ENCODE peak calls at places on chromosome 21, in nine cellular contexts. One of them, this sample, is unnamed. For H3K27me3, the result is how much of the 10 kb centered on the place peaks cover.

GRCh38 chr21:36261459-36261858 is 58.5 kb upstream of the MORC3 start:
- DNase-seq in body of pancreas: no peak
- DNase-seq in cardiac muscle cell: no peak
- DNase-seq in colonic mucosa: no peak
- DNase-seq in MM.1S: no peak
- DNase-seq in small intestine: no peak
- DNase-seq in H1: no peak
- DNase-seq in spleen: no peak
- DNase-seq in pancreas: no peak
- DNase-seq in this sample: no peak

GRCh38 chr21:26041441-26042180 is 129.0 kb downstream of the APP start:
- DNase-seq in body of pancreas: no peak
- DNase-seq in cardiac muscle cell: no peak
- DNase-seq in colonic mucosa: no peak
- DNase-seq in MM.1S: no peak
- DNase-seq in small intestine: no peak
- DNase-seq in H1: no peak
- DNase-seq in spleen: no peak
- DNase-seq in pancreas: no peak
- DNase-seq in this sample: no peak

GRCh38 chr21:25967566-25968438 is 202.8 kb downstream of the APP start:
- DNase-seq in body of pancreas: no peak
- DNase-seq in cardiac muscle cell: no peak
- DNase-seq in colonic mucosa: no peak
- DNase-seq in MM.1S: peak
- DNase-seq in small intestine: no peak
- DNase-seq in H1: no peak
- DNase-seq in spleen: no peak
- DNase-seq in pancreas: no peak
- DNase-seq in this sample: no peak

GRCh38 chr21:36325373-36326010 is 5.5 kb downstream of the MORC3 start:
- DNase-seq in body of pancreas: no peak
- DNase-seq in cardiac muscle cell: no peak
- DNase-seq in colonic mucosa: no peak
- DNase-seq in MM.1S: no peak
- DNase-seq in small intestine: no peak
- DNase-seq in H1: no peak
- DNase-seq in spleen: no peak
- DNase-seq in pancreas: no peak
- DNase-seq in this sample: no peak

GRCh38 chr21:16366207-16366606 is 636.4 kb downstream of the USP25 start:
- DNase-seq in body of pancreas: no peak
- DNase-seq in cardiac muscle cell: no peak
- DNase-seq in colonic mucosa: no peak
- DNase-seq in MM.1S: no peak
- DNase-seq in small intestine: no peak
- DNase-seq in H1: no peak
- DNase-seq in spleen: no peak
- DNase-seq in pancreas: no peak
- DNase-seq in this sample: no peak

GRCh38 chr21:37427221-37427620 is 60.6 kb downstream of the DYRK1A start:
- DNase-seq in body of pancreas: no peak
- DNase-seq in cardiac muscle cell: no peak
- DNase-seq in colonic mucosa: no peak
- DNase-seq in MM.1S: no peak
- DNase-seq in small intestine: no peak
- DNase-seq in H1: no peak
- DNase-seq in spleen: no peak
- DNase-seq in pancreas: no peak
- DNase-seq in this sample: no peak

GRCh38 chr21:32484706-32485380 is 72.3 kb downstream of the EVA1C start:
- DNase-seq in body of pancreas: peak
- DNase-seq in cardiac muscle cell: no peak
- DNase-seq in colonic mucosa: peak
- DNase-seq in MM.1S: no peak
- DNase-seq in small intestine: no peak
- DNase-seq in H1: no peak
- DNase-seq in spleen: no peak
- DNase-seq in pancreas: peak
- DNase-seq in this sample: no peak

GRCh38 chr21:21232320-21232719 is 234.1 kb downstream of the NCAM2 start:
- DNase-seq in body of pancreas: no peak
- DNase-seq in cardiac muscle cell: peak
- DNase-seq in colonic mucosa: no peak
- DNase-seq in MM.1S: peak
- DNase-seq in small intestine: no peak
- DNase-seq in H1: no peak
- DNase-seq in spleen: no peak
- DNase-seq in pancreas: no peak
- DNase-seq in this sample: peak

GRCh38 chr21:31364265-31364945 is 20.3 kb upstream of the TIAM1 start:
- DNase-seq in body of pancreas: no peak
- DNase-seq in cardiac muscle cell: no peak
- DNase-seq in colonic mucosa: no peak
- DNase-seq in MM.1S: no peak
- DNase-seq in small intestine: no peak
- DNase-seq in H1: no peak
- DNase-seq in spleen: no peak
- DNase-seq in pancreas: no peak
- DNase-seq in this sample: no peak

GRCh38 chr21:33089439-33089838 is 19.5 kb downstream of the OLIG1 start:
- DNase-seq in body of pancreas: no peak
- DNase-seq in cardiac muscle cell: no peak
- DNase-seq in colonic mucosa: no peak
- DNase-seq in MM.1S: no peak
- DNase-seq in small intestine: no peak
- DNase-seq in H1: no peak
- DNase-seq in spleen: no peak
- DNase-seq in pancreas: no peak
- DNase-seq in this sample: no peak

GRCh38 chr21:36591326-36591970 is 107.5 kb upstream of the SIM2 start:
- DNase-seq in body of pancreas: no peak
- DNase-seq in cardiac muscle cell: no peak
- DNase-seq in colonic mucosa: no peak
- DNase-seq in MM.1S: no peak
- DNase-seq in small intestine: no peak
- DNase-seq in H1: no peak
- DNase-seq in spleen: no peak
- DNase-seq in pancreas: no peak
- DNase-seq in this sample: no peak

GRCh38 chr21:35829014-35829525 is 231.3 kb downstream of the SETD4 start:
- DNase-seq in body of pancreas: no peak
- DNase-seq in cardiac muscle cell: no peak
- DNase-seq in colonic mucosa: no peak
- DNase-seq in MM.1S: no peak
- DNase-seq in small intestine: peak
- DNase-seq in H1: no peak
- DNase-seq in spleen: no peak
- DNase-seq in pancreas: no peak
- DNase-seq in this sample: no peak

GRCh38 chr21:36744560-36745231 is 45.8 kb downstream of the SIM2 start:
- DNase-seq in body of pancreas: peak
- DNase-seq in cardiac muscle cell: no peak
- DNase-seq in colonic mucosa: no peak
- DNase-seq in MM.1S: no peak
- DNase-seq in small intestine: no peak
- DNase-seq in H1: no peak
- DNase-seq in spleen: peak
- DNase-seq in pancreas: peak
- DNase-seq in this sample: no peak

GRCh38 chr21:33622253-33622652 is 19.3 kb downstream of the CRYZL1 start:
- DNase-seq in body of pancreas: no peak
- DNase-seq in cardiac muscle cell: no peak
- DNase-seq in colonic mucosa: no peak
- DNase-seq in MM.1S: no peak
- DNase-seq in small intestine: no peak
- DNase-seq in H1: no peak
- DNase-seq in spleen: no peak
- DNase-seq in pancreas: no peak
- DNase-seq in this sample: no peak

GRCh38 chr21:31326478-31327247 is 17.4 kb downstream of the TIAM1 start:
- DNase-seq in body of pancreas: no peak
- DNase-seq in cardiac muscle cell: no peak
- DNase-seq in colonic mucosa: no peak
- DNase-seq in MM.1S: peak
- DNase-seq in small intestine: no peak
- DNase-seq in H1: no peak
- DNase-seq in spleen: no peak
- DNase-seq in pancreas: no peak
- DNase-seq in this sample: no peak

DNA sequence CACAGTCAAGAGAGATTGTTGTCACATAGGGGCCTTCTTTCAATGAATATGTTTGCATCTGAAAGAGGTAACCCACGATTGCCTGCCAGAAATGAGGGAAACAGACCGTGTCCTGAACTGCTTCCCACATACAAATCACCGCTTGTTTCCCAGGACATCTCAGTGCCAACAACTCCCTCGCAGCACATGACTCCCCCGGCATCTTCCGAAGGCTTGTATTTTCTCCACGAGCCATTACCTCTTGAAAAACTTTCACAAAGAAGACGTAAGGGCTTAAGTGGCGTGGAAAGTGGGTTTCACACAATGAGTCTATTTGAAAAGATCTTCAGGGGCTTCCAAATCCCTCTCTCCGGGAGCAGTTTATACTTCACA is 31.6 kb upstream of the PDE9A start:
- DNase-seq in body of pancreas: no peak
- DNase-seq in cardiac muscle cell: no peak
- DNase-seq in colonic mucosa: no peak
- DNase-seq in MM.1S: no peak
- DNase-seq in small intestine: no peak
- DNase-seq in H1: no peak
- DNase-seq in spleen: peak
- DNase-seq in pancreas: no peak
- DNase-seq in this sample: no peak
- H3K27me3 ChIP-seq in body of pancreas: under half
- H3K27me3 ChIP-seq in cardiac muscle cell: under half
- H3K27me3 ChIP-seq in colonic mucosa: under half
- H3K27me3 ChIP-seq in MM.1S: half or more
- H3K27me3 ChIP-seq in small intestine: under half
- H3K27me3 ChIP-seq in H1: under half
- H3K27me3 ChIP-seq in spleen: under half
- H3K27me3 ChIP-seq in pancreas: under half
- H3K27me3 ChIP-seq in this sample: under half

GRCh38 chr21:28230559-28230958 is 762.1 kb downstream of the LTN1 start:
- DNase-seq in body of pancreas: no peak
- DNase-seq in cardiac muscle cell: no peak
- DNase-seq in colonic mucosa: no peak
- DNase-seq in MM.1S: no peak
- DNase-seq in small intestine: no peak
- DNase-seq in H1: no peak
- DNase-seq in spleen: no peak
- DNase-seq in pancreas: no peak
- DNase-seq in this sample: no peak
- H3K27ac ChIP-seq in body of pancreas: no peak
- H3K27ac ChIP-seq in cardiac muscle cell: no peak
- H3K27ac ChIP-seq in colonic mucosa: no peak
- H3K27ac ChIP-seq in MM.1S: no peak
- H3K27ac ChIP-seq in small intestine: no peak
- H3K27ac ChIP-seq in H1: no peak
- H3K27ac ChIP-seq in spleen: no peak
- H3K27ac ChIP-seq in pancreas: no peak
- H3K27ac ChIP-seq in this sample: no peak

GRCh38 chr21:41141031-41141457 is 26.9 kb upstream of the BACE2 start:
- DNase-seq in body of pancreas: no peak
- DNase-seq in cardiac muscle cell: no peak
- DNase-seq in colonic mucosa: no peak
- DNase-seq in MM.1S: no peak
- DNase-seq in small intestine: no peak
- DNase-seq in H1: no peak
- DNase-seq in spleen: no peak
- DNase-seq in pancreas: no peak
- DNase-seq in this sample: no peak
- H3K27me3 ChIP-seq in body of pancreas: under half
- H3K27me3 ChIP-seq in cardiac muscle cell: under half
- H3K27me3 ChIP-seq in colonic mucosa: under half
- H3K27me3 ChIP-seq in MM.1S: under half
- H3K27me3 ChIP-seq in small intestine: under half
- H3K27me3 ChIP-seq in H1: under half
- H3K27me3 ChIP-seq in spleen: under half
- H3K27me3 ChIP-seq in pancreas: under half
- H3K27me3 ChIP-seq in this sample: under half

GRCh38 chr21:44958471-44959191 is 18.8 kb downstream of the SLX9 start:
- DNase-seq in body of pancreas: peak
- DNase-seq in cardiac muscle cell: no peak
- DNase-seq in colonic mucosa: no peak
- DNase-seq in MM.1S: no peak
- DNase-seq in small intestine: no peak
- DNase-seq in H1: no peak
- DNase-seq in spleen: peak
- DNase-seq in pancreas: peak
- DNase-seq in this sample: no peak

GRCh38 chr21:44957901-44958451 is 18.1 kb downstream of the SLX9 start:
- DNase-seq in body of pancreas: no peak
- DNase-seq in cardiac muscle cell: no peak
- DNase-seq in colonic mucosa: no peak
- DNase-seq in MM.1S: no peak
- DNase-seq in small intestine: no peak
- DNase-seq in H1: no peak
- DNase-seq in spleen: peak
- DNase-seq in pancreas: peak
- DNase-seq in this sample: no peak

GRCh38 chr21:44962481-44962966 is 22.7 kb downstream of the SLX9 start:
- DNase-seq in body of pancreas: no peak
- DNase-seq in cardiac muscle cell: peak
- DNase-seq in colonic mucosa: no peak
- DNase-seq in MM.1S: no peak
- DNase-seq in small intestine: no peak
- DNase-seq in H1: no peak
- DNase-seq in spleen: peak
- DNase-seq in pancreas: no peak
- DNase-seq in this sample: no peak

GRCh38 chr21:44959376-44960091 is 19.7 kb downstream of the SLX9 start:
- DNase-seq in body of pancreas: no peak
- DNase-seq in cardiac muscle cell: no peak
- DNase-seq in colonic mucosa: no peak
- DNase-seq in MM.1S: no peak
- DNase-seq in small intestine: no peak
- DNase-seq in H1: no peak
- DNase-seq in spleen: peak
- DNase-seq in pancreas: peak
- DNase-seq in this sample: no peak

GRCh38 chr21:44960141-44961092 is 20.6 kb downstream of the SLX9 start:
- DNase-seq in body of pancreas: no peak
- DNase-seq in cardiac muscle cell: no peak
- DNase-seq in colonic mucosa: no peak
- DNase-seq in MM.1S: no peak
- DNase-seq in small intestine: no peak
- DNase-seq in H1: no peak
- DNase-seq in spleen: peak
- DNase-seq in pancreas: no peak
- DNase-seq in this sample: no peak
- H3K27ac ChIP-seq in body of pancreas: no peak
- H3K27ac ChIP-seq in cardiac muscle cell: no peak
- H3K27ac ChIP-seq in colonic mucosa: no peak
- H3K27ac ChIP-seq in MM.1S: no peak
- H3K27ac ChIP-seq in small intestine: no peak
- H3K27ac ChIP-seq in H1: no peak
- H3K27ac ChIP-seq in spleen: peak
- H3K27ac ChIP-seq in pancreas: no peak
- H3K27ac ChIP-seq in this sample: no peak

This sample was measured in Panc1.